ENCODE peak calls at places on chromosomes 16 and 17, in four cellular contexts. G is sciatic nerve, R is mesendoderm, U is germinal center. F is an unnamed sample.

GRCh38 chr16:9844361-9844760 is 337.9 kb downstream of the GRIN2A start:
- DNase-seq in R (no peak), U (no peak), G (no peak), F (no peak)

GRCh38 chr16:85138825-85139627 is 26.8 kb upstream of the CIBAR2 start:
- DNase-seq in U (no peak), R (no peak), G (no peak), F (peak; percentile 28)

GRCh38 chr17:36705651-36706436 is 104.5 kb downstream of the MRM1 start:
- DNase-seq in R (peak; percentile 72), G (no peak), U (peak; percentile 63), F (peak; percentile 50)

GRCh38 chr17:77356690-77357201 is 216.0 kb downstream of the SEC14L1 start:
- DNase-seq in G (peak; percentile 59), R (no peak), U (no peak), F (no peak)

GRCh38 chr17:72795941-72796340 is 296.5 kb downstream of the SLC39A11 start:
- DNase-seq in U (no peak), G (no peak), R (peak; percentile 29), F (no peak)

GRCh38 chr17:32483451-32484019 is 3.3 kb upstream of the CDK5R1 start:
- DNase-seq in U (peak; percentile 79), R (peak; percentile 97), G (peak; percentile 87), F (peak; percentile 67)

GRCh38 chr16:25108054-25108453 is 3.5 kb upstream of the LCMT1 start:
- DNase-seq in G (no peak), U (peak; percentile 64), R (peak; percentile 54), F (no peak)

GRCh38 chr16:48353565-48354163 is 31.5 kb downstream of the SIAH1 start:
- DNase-seq in G (no peak), R (peak; percentile 93), U (peak; percentile 85), F (peak; percentile 57)

GRCh38 chr17:38464251-38464722 is 36.0 kb downstream of the ARHGAP23 start:
- DNase-seq in G (peak; percentile 86), U (no peak), R (no peak), F (no peak)

GRCh38 chr17:75084039-75084660 is 3.6 kb upstream of the SLC16A5 start:
- DNase-seq in U (no peak), G (no peak), R (peak; percentile 74), F (no peak)

GRCh38 chr16:87265261-87265660 is 51.9 kb downstream of the C16orf95 start:
- DNase-seq in G (peak; percentile 51), R (no peak), U (no peak), F (no peak)

GRCh38 chr17:63816123-63816522 is 11.1 kb upstream of the PSMC5 start:
- DNase-seq in R (no peak), U (no peak), G (no peak), F (no peak)

GRCh38 chr16:66520406-66521194 is 29.3 kb downstream of the TK2 start:
- DNase-seq in U (peak; percentile 42), G (no peak), R (no peak), F (no peak)

GRCh38 chr17:74632196-74632540 is 8.6 kb upstream of the CD300E start:
- DNase-seq in R (no peak), G (no peak), U (no peak), F (no peak)

GRCh38 chr16:2388139-2388874 is 40.9 kb upstream of the CCNF start:
- DNase-seq in U (no peak), R (no peak), G (no peak), F (no peak)

GRCh38 chr17:80455328-80455710 is 21.1 kb downstream of the NPTX1 start:
- DNase-seq in U (peak; percentile 66), R (peak; percentile 84), G (no peak), F (no peak)

GRCh38 chr17:62591323-62591722 is 36.1 kb upstream of the MRC2 start:
- DNase-seq in U (no peak), G (no peak), R (no peak), F (no peak)

GRCh38 chr16:89656435-89657121 is 930 bp downstream of the CHMP1A start:
- DNase-seq in U (no peak), G (no peak), R (no peak), F (no peak)

GRCh38 chr17:44608732-44609435 is 47.4 kb upstream of the MEIOC start:
- DNase-seq in R (peak; percentile 65), G (no peak), U (no peak), F (no peak)

GRCh38 chr17:17696871-17697633 is 15.8 kb downstream of the RAI1 start:
- DNase-seq in U (no peak), R (no peak), G (no peak), F (no peak)

GRCh38 chr16:11562941-11563340 is 23.8 kb downstream of the LITAF start:
- DNase-seq in U (no peak), G (no peak), R (no peak), F (no peak)

GRCh38 chr17:19502517-19502916 is 31.1 kb upstream of the SLC47A1 start:
- DNase-seq in R (no peak), G (no peak), U (no peak), F (no peak)

GRCh38 chr17:39564201-39564828 is 43.4 kb downstream of the NEUROD2 start:
- DNase-seq in R (peak; percentile 97), U (no peak), G (no peak), F (peak; percentile 70)

GRCh38 chr17:79831367-79832210 is 7.7 kb downstream of the CBX4 start:
- DNase-seq in G (peak; percentile 91), R (no peak), U (no peak), F (no peak)

GRCh38 chr16:31371619-31372484 is 16.9 kb downstream of the ITGAX start:
- DNase-seq in G (no peak), U (no peak), R (no peak), F (no peak)

GRCh38 chr16:22214402-22214801 is 8.3 kb downstream of the EEF2K start:
- DNase-seq in U (no peak), G (no peak), R (no peak), F (no peak)

F was measured in NCI-H1105 treated with DMSO at 0.1 percent for 48 hours.